ENCODE peak calls at places on chromosomes 5 and 9, in four cellular contexts. S is heart left ventricle, C is spleen, L is PC-3. H is an unnamed sample.

GRCh38 chr5:21152611-21153010 is 1164.6 kb upstream of the CDH18 start:
- DNase-seq in S (no peak), C (no peak), L (peak; percentile 100), H (no peak)

GRCh38 chr9:19074836-19075235 is 25.6 kb downstream of the RRAGA start:
- DNase-seq in S (no peak), C (no peak), L (peak; percentile 75), H (no peak)

GRCh38 chr5:78211052-78211451 is 83.4 kb downstream of the AP3B1 start:
- DNase-seq in S (no peak), C (no peak), L (no peak), H (no peak)

GRCh38 chr9:38707885-38708640 is 11.9 kb downstream of the FAM240B start:
- DNase-seq in S (no peak), C (no peak), L (peak; percentile 29), H (no peak)

GRCh38 chr5:119255571-119256356 is 100.1 kb upstream of the TNFAIP8 start:
- DNase-seq in S (no peak), C (no peak), L (peak; percentile 58), H (no peak)

GRCh38 chr5:123512631-123513461 is 869 bp downstream of the CSNK1G3 start:
- DNase-seq in S (peak; percentile 45), C (peak; percentile 92), L (peak; percentile 25), H (peak; percentile 30)

GRCh38 chr5:150489358-150490295 is 18.3 kb upstream of the NDST1 start:
- DNase-seq in S (no peak), C (peak; percentile 89), L (no peak), H (no peak)

GRCh38 chr5:98349251-98349989 is 424.0 kb upstream of the RGMB start:
- DNase-seq in S (no peak), C (no peak), L (peak; percentile 94), H (no peak)

GRCh38 chr5:150946351-150946905 is 41.6 kb upstream of the ZNF300 start:
- DNase-seq in S (peak; percentile 87), C (peak; percentile 76), L (no peak), H (peak; percentile 70)

GRCh38 chr9:131728961-131729360 is 10.9 kb downstream of the RAPGEF1 start:
- DNase-seq in S (no peak), C (peak; percentile 88), L (no peak), H (no peak)

GRCh38 chr5:74294231-74294705 is 346.3 kb downstream of the ENC1 start:
- DNase-seq in S (no peak), C (no peak), L (no peak), H (no peak)

GRCh38 chr5:108681079-108681921 is 66.4 kb upstream of the FER start:
- DNase-seq in S (no peak), C (no peak), L (peak; percentile 70), H (no peak)

GRCh38 chr5:96629774-96630173 is 32.4 kb upstream of the CAST start:
- DNase-seq in S (no peak), C (no peak), L (peak; percentile 90), H (peak; percentile 61)

GRCh38 chr9:32589083-32589713 is 16.2 kb upstream of the NDUFB6 start:
- DNase-seq in S (no peak), C (no peak), L (peak; percentile 68), H (no peak)

GRCh38 chr9:120152295-120152694 is 427.7 kb downstream of the CDK5RAP2 start:
- DNase-seq in S (no peak), C (no peak), L (no peak), H (no peak)

GRCh38 chr9:81538929-81539716 is 150.2 kb downstream of the TLE1 start:
- DNase-seq in S (no peak), C (no peak), L (no peak), H (no peak)

GRCh38 chr5:115599924-115600323 is 2.4 kb downstream of the TICAM2 start:
- DNase-seq in S (no peak), C (no peak), L (no peak), H (no peak)

GRCh38 chr5:137563301-137563645 is 64.1 kb upstream of the SPOCK1 start:
- DNase-seq in S (no peak), C (no peak), L (no peak), H (no peak)

GRCh38 chr5:24633705-24634325 is 11.0 kb downstream of the CDH10 start:
- DNase-seq in S (no peak), C (no peak), L (peak; percentile 77), H (no peak)

GRCh38 chr5:65190328-65191053 is 291.2 kb downstream of the ADAMTS6 start:
- DNase-seq in S (no peak), C (no peak), L (peak; percentile 70), H (no peak)

GRCh38 chr9:73916016-73916673 is 581.0 kb upstream of the RORB start:
- DNase-seq in S (no peak), C (no peak), L (no peak), H (no peak)

GRCh38 chr9:81635526-81636279 is 53.6 kb downstream of the TLE1 start:
- DNase-seq in S (no peak), C (no peak), L (no peak), H (no peak)

GRCh38 chr9:136220017-136220729 is 15.2 kb upstream of the LHX3 start:
- DNase-seq in S (no peak), C (no peak), L (peak; percentile 79), H (no peak)

GRCh38 chr5:68433921-68434879 is 218.6 kb downstream of the PIK3R1 start:
- DNase-seq in S (peak; percentile 84), C (peak; percentile 95), L (peak; percentile 78), H (peak; percentile 76)

GRCh38 chr9:72592501-72593403 is 71.3 kb downstream of the TMC1 start:
- DNase-seq in S (no peak), C (no peak), L (peak; percentile 66), H (no peak)

GRCh38 chr5:167918492-167919267 is 372.8 kb upstream of the WWC1 start:
- DNase-seq in S (no peak), C (no peak), L (no peak), H (no peak)

GRCh38 chr5:1011226-1011631 is 2.6 kb downstream of the NKD2 start:
- DNase-seq in S (peak; percentile 19), C (peak; percentile 75), L (peak; percentile 63), H (no peak)

GRCh38 chr9:73131376-73131775 is 20.3 kb upstream of the ANXA1 start:
- DNase-seq in S (no peak), C (no peak), L (no peak), H (no peak)

GRCh38 chr5:119273391-119273839 is 82.4 kb upstream of the TNFAIP8 start:
- DNase-seq in S (no peak), C (peak; percentile 85), L (no peak), H (no peak)

DNA sequence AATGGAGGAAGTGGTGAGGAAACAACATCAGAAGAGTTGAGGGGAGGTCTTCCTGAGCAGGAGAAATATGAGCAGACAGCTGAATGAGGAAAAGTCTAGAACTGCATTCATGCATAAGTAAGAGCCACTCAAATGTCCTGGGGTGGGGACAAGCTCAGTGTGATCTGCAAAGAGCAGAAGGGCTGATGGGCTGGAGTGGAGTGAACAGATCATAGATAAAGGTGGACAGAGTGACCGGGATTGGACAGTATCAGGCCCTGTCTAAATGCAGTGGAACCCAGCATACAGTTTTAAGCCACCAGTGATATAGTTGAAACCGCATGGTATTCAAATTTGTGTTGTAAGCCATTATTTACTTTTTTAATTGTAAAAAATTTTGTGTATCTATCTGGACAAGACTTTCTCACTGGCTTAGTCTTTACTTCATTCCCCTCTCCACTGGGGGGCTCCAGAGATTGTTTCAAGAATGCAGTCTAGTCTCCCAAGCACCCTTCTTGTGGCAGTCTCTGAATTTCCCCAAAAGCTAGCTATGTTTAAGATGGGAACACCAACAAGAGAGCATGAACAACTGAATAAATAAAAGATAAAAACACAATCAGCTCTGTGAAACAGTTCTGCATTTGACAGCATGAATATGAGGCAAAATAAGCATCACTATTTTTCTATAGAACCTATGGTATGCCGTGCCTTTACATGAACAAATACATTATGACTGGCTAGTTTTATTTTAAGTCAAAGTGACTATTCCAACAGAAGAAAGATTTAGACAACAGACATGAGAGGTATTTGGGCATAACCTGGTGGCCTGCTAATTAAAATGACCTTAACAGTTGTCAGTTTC is 10.7 kb upstream of the STK32A start:
- DNase-seq in S (no peak), C (no peak), L (peak; percentile 55), H (peak; percentile 41)
- TF ChIP-seq CTCF in S (peak; percentile 55), C (peak; percentile 53), L (peak; percentile 69), H (peak; percentile 39)

GRCh38 chr9:98172604-98173003 is 19.8 kb downstream of the CORO2A start:
- DNase-seq in S (no peak), C (no peak), L (peak; percentile 70), H (no peak)
- H3K4me1 ChIP-seq in S (no peaks in the 10 kb centered on the region), C (peaks cover 34% of the 10 kb centered on the region), L (peaks cover 21% of the 10 kb centered on the region), H (no peaks in the 10 kb centered on the region)

DNA sequence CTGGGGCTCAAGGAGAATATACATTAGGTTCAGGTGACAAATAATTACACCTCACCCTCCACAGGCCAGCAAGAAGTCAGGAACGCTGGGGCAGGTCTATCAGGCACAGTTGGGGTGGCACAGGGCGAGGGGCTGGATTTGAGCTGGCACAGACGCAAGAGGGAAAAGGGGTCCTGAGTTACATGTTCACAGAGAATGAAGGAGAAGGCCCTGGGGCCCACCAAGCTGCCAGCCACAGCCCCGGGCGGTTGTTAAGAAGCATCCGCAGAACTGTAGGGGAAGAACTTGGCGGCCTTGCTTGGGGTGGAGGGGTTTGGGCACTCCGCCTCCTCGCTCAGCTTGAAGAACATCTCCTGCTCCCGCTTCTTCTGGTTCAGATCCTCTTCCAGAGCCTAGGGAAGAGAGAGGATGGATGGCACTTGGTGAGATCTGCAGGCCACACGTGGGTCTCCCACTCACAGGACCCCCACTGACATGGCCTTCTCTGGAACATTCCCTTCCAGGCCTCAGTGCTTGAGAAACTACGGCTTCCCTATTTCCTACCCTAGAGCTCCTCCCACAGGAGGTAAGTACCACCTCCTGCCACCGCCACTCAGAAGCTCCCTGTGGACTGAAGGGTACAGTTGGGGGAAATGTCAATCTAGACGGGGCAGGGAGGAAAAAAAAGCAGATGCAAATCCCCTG is 38.3 kb upstream of the FBXW11 start:
- DNase-seq in S (no peak), C (peak; percentile 61), L (no peak), H (no peak)
- TF ChIP-seq CTCF in S (no peak), C (no peak), L (peak; percentile 8), H (no peak)

GRCh38 chr9:123089040-123089439 is 55.6 kb downstream of the GPR21 start:
- DNase-seq in S (no peak), C (no peak), L (no peak), H (no peak)
- H3K4me1 ChIP-seq in S (peaks cover 3% of the 10 kb centered on the region), C (no peaks in the 10 kb centered on the region), L (peaks cover 9% of the 10 kb centered on the region), H (peaks cover 7% of the 10 kb centered on the region)